ENCODE peak calls at places on chromosomes 3 and 15, in seven cellular contexts. H is breast epithelium, W is stomach, I is endothelial cell of umbilical vein, C is HCT116, J is transverse colon, E is spleen. L is an unnamed sample.

GRCh38 chr15:50519740-50520425 is 26.6 kb downstream of the USP50 start:
- DNase-seq in H (no peak), W (no peak), I (no peak), C (no peak), J (no peak), E (no peak), L (no peak)

GRCh38 chr15:101474233-101474632 is 15.3 kb downstream of the PCSK6 start:
- DNase-seq in H (no peak), W (no peak), I (no peak), C (no peak), J (no peak), E (no peak), L (no peak)

GRCh38 chr15:32898991-32899613 is 181.3 kb downstream of the GREM1 start:
- DNase-seq in H (no peak), W (no peak), I (no peak), C (no peak), J (peak), E (peak), L (no peak)

GRCh38 chr3:141894524-141895176 is 18.2 kb downstream of the ATP1B3 start:
- DNase-seq in H (no peak), W (no peak), I (peak), C (peak), J (no peak), E (no peak), L (no peak)

GRCh38 chr3:117921908-117922456 is 1112.7 kb downstream of the IGSF11 start:
- DNase-seq in H (no peak), W (no peak), I (no peak), C (no peak), J (no peak), E (no peak), L (no peak)

GRCh38 chr3:14279706-14280061 is 101.1 kb downstream of the LSM3 start:
- DNase-seq in H (no peak), W (no peak), I (no peak), C (no peak), J (no peak), E (no peak), L (no peak)

GRCh38 chr15:78220713-78221112 is 13.7 kb downstream of the ACSBG1 start:
- DNase-seq in H (no peak), W (no peak), I (no peak), C (no peak), J (no peak), E (no peak), L (no peak)

GRCh38 chr15:44811347-44811746 is 75.0 kb downstream of the TRIM69 start:
- DNase-seq in H (no peak), W (no peak), I (no peak), C (peak), J (peak), E (no peak), L (no peak)

GRCh38 chr15:86016750-86017149 is 62.9 kb upstream of the AGBL1 start:
- DNase-seq in H (no peak), W (no peak), I (no peak), C (no peak), J (no peak), E (no peak), L (no peak)

GRCh38 chr3:117114517-117115265 is 405.1 kb downstream of the TUSC7 start:
- DNase-seq in H (no peak), W (no peak), I (no peak), C (no peak), J (no peak), E (no peak), L (no peak)

GRCh38 chr3:94561094-94561493 is 498.2 kb downstream of the NSUN3 start:
- DNase-seq in H (no peak), W (no peak), I (no peak), C (no peak), J (no peak), E (no peak), L (no peak)

GRCh38 chr3:107710851-107711250 is 188.1 kb downstream of the BBX start:
- DNase-seq in H (no peak), W (no peak), I (peak), C (peak), J (no peak), E (no peak), L (no peak)

GRCh38 chr3:127168271-127168670 is 24.7 kb upstream of the PRR23E start:
- DNase-seq in H (no peak), W (no peak), I (no peak), C (no peak), J (no peak), E (no peak), L (peak)

GRCh38 chr3:112132975-112133448 is at the start of gene GCSAM:
- DNase-seq in H (no peak), W (no peak), I (no peak), C (no peak), J (peak), E (peak), L (no peak)

GRCh38 chr3:177179281-177180067 is 17.8 kb downstream of the TBL1XR1 start:
- DNase-seq in H (no peak), W (no peak), I (no peak), C (no peak), J (no peak), E (no peak), L (no peak)

GRCh38 chr3:7520059-7520458 is 659.1 kb downstream of the GRM7 start:
- DNase-seq in H (no peak), W (no peak), I (no peak), C (no peak), J (no peak), E (no peak), L (no peak)

GRCh38 chr3:97720417-97720816 is 44.1 kb upstream of the ARL6 start:
- DNase-seq in H (no peak), W (no peak), I (no peak), C (no peak), J (no peak), E (no peak), L (no peak)

GRCh38 chr3:134879991-134880390 is 84.9 kb downstream of the EPHB1 start:
- DNase-seq in H (no peak), W (no peak), I (no peak), C (no peak), J (no peak), E (peak), L (no peak)

GRCh38 chr3:15205482-15205933 is 538 bp upstream of the CAPN7 start:
- DNase-seq in H (no peak), W (no peak), I (no peak), C (no peak), J (no peak), E (no peak), L (no peak)

GRCh38 chr3:42698216-42698910 is 4.2 kb downstream of the HHATL start:
- DNase-seq in H (peak), W (peak), I (no peak), C (no peak), J (no peak), E (no peak), L (no peak)

GRCh38 chr3:187870360-187871203 is 125.3 kb upstream of the BCL6 start:
- DNase-seq in H (no peak), W (no peak), I (no peak), C (no peak), J (no peak), E (no peak), L (no peak)

GRCh38 chr3:167913218-167913902 is 177.8 kb downstream of the SERPINI1 start:
- DNase-seq in H (no peak), W (no peak), I (no peak), C (peak), J (no peak), E (no peak), L (no peak)

GRCh38 chr3:156187146-156187769 is 66.9 kb downstream of the KCNAB1 start:
- DNase-seq in H (no peak), W (no peak), I (no peak), C (no peak), J (no peak), E (no peak), L (no peak)

GRCh38 chr3:10404377-10404776 is 83.5 kb upstream of the SEC13 start:
- DNase-seq in H (no peak), W (no peak), I (no peak), C (no peak), J (no peak), E (no peak), L (no peak)

GRCh38 chr15:38853608-38854007 is 289.0 kb upstream of the RASGRP1 start:
- DNase-seq in H (no peak), W (no peak), I (no peak), C (peak), J (no peak), E (no peak), L (no peak)

GRCh38 chr15:77402740-77403379 is 17.0 kb downstream of the PEAK1 start:
- DNase-seq in H (no peak), W (no peak), I (peak), C (no peak), J (no peak), E (no peak), L (no peak)

GRCh38 chr3:173092038-173092437 is 49.0 kb downstream of the SPATA16 start:
- DNase-seq in H (no peak), W (no peak), I (no peak), C (no peak), J (no peak), E (no peak), L (no peak)

GRCh38 chr3:173096140-173096539 is 44.9 kb downstream of the SPATA16 start:
- DNase-seq in H (no peak), W (no peak), I (no peak), C (no peak), J (no peak), E (no peak), L (no peak)

GRCh38 chr3:173098959-173099358 is 42.1 kb downstream of the SPATA16 start:
- DNase-seq in H (no peak), W (no peak), I (no peak), C (no peak), J (no peak), E (no peak), L (no peak)

GRCh38 chr3:173096994-173097785 is 43.8 kb downstream of the SPATA16 start:
- DNase-seq in H (no peak), W (no peak), I (no peak), C (peak), J (no peak), E (no peak), L (no peak)
- TF ChIP-seq CTCF in H (no peak), W (no peak), I (no peak), C (no peak), J (no peak), E (no peak), L (no peak)

GRCh38 chr3:48467110-48467454 is 20.5 kb downstream of the ATRIP start:
- DNase-seq in H (no peak), W (no peak), I (no peak), C (no peak), J (no peak), E (no peak), L (no peak)
- H3K4me3 ChIP-seq in H (peak), W (peak), I (peak), C (peak), J (no peak), E (peak), L (no peak)

GRCh38 chr15:56365075-56365711 is at the start of gene TEX9:
- DNase-seq in H (peak), W (peak), I (peak), C (peak), J (peak), E (peak), L (peak)
- TF ChIP-seq POLR2A in H (no peak), W (no peak), I (no peak), C (peak), J (peak), E (no peak), L (no peak)

GRCh38 chr3:52005571-52005986 is 9.9 kb upstream of the RPL29 start:
- DNase-seq in H (no peak), W (peak), I (peak), C (no peak), J (no peak), E (no peak), L (no peak)

GRCh38 chr3:52002768-52003167 is 7.1 kb upstream of the RPL29 start:
- DNase-seq in H (no peak), W (no peak), I (no peak), C (no peak), J (no peak), E (no peak), L (no peak)

GRCh38 chr3:52006017-52006819 is 10.5 kb upstream of the RPL29 start:
- DNase-seq in H (no peak), W (no peak), I (no peak), C (no peak), J (no peak), E (no peak), L (no peak)

GRCh38 chr3:52004906-52005395 is 9.3 kb upstream of the RPL29 start:
- DNase-seq in H (no peak), W (no peak), I (no peak), C (no peak), J (no peak), E (no peak), L (no peak)

GRCh38 chr3:52004158-52004787 is 8.6 kb upstream of the RPL29 start:
- DNase-seq in H (no peak), W (no peak), I (peak), C (no peak), J (no peak), E (no peak), L (no peak)
- TF ChIP-seq CTCF in H (no peak), W (no peak), I (peak), C (no peak), J (no peak), E (peak), L (no peak)

GRCh38 chr3:29281265-29282228 is 676 bp downstream of the RBMS3 start:
- DNase-seq in H (no peak), W (no peak), I (peak), C (no peak), J (no peak), E (no peak), L (peak)
- H3K4me3 ChIP-seq in H (peak), W (peak), I (peak), C (peak), J (peak), E (peak), L (peak)

DNA sequence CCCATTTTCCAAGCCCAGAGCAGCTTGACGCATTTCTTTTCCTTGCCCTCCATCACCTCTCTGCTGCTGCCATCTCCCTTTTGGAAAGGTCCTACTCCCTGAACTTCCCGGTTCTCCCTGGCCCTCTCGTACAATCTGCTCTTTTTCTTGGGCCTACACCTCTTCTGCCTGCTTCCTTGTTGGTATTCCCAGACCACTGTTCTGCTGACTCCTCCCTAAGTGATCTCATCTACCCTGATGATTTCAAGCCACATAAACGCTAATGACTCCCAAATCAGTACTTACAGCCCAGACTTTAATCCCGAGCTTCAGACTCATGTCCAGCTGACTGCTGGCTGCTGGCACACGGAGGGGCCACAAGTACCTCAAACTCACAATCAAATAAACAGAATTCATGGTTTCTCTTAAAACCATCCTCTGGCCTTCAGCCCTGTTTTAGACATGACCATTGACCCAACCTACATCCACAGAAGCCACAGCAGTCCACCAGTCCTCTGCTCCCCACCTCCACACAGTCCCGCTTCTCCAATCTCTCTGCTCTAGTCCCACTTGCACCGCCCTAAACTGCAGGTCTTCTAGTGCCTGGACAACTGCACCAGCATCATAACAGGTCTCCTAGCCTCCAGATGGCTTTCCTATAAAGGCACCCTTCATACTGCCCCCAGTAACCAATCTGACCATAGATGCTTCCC is 57.6 kb downstream of the AAGAB start:
- DNase-seq in H (no peak), W (no peak), I (peak), C (no peak), J (no peak), E (no peak), L (no peak)
- TF ChIP-seq POLR2A in H (no peak), W (no peak), I (no peak), C (no peak), J (no peak), E (no peak), L (no peak)

GRCh38 chr3:69082805-69083204 is 1.9 kb upstream of the ARL6IP5 start:
- DNase-seq in H (no peak), W (peak), I (peak), C (no peak), J (peak), E (no peak), L (no peak)

GRCh38 chr3:69080233-69080644 is at the start of gene UBA3:
- DNase-seq in H (peak), W (peak), I (peak), C (peak), J (peak), E (peak), L (peak)

GRCh38 chr3:69084326-69084667 is 440 bp upstream of the ARL6IP5 start:
- DNase-seq in H (no peak), W (peak), I (peak), C (no peak), J (no peak), E (no peak), L (no peak)

GRCh38 chr3:69081583-69082262 is 1.6 kb upstream of the UBA3 start:
- DNase-seq in H (no peak), W (no peak), I (peak), C (no peak), J (no peak), E (no peak), L (no peak)

GRCh38 chr3:69079269-69080159 is 651 bp downstream of the UBA3 start:
- DNase-seq in H (no peak), W (no peak), I (peak), C (no peak), J (no peak), E (peak), L (no peak)
- TF ChIP-seq CTCF in H (no peak), W (no peak), I (no peak), C (no peak), J (no peak), E (no peak), L (no peak)

GRCh38 chr3:101639280-101639963 is 37.5 kb downstream of the ZBTB11 start:
- DNase-seq in H (no peak), W (no peak), I (no peak), C (no peak), J (no peak), E (peak), L (no peak)
- H3K4me3 ChIP-seq in H (no peak), W (no peak), I (no peak), C (no peak), J (no peak), E (no peak), L (no peak)

GRCh38 chr3:194687638-194688206 is 2.0 kb downstream of the FAM43A start:
- DNase-seq in H (no peak), W (peak), I (no peak), C (no peak), J (peak), E (peak), L (peak)

GRCh38 chr3:194690501-194691372 is 5.1 kb downstream of the FAM43A start:
- DNase-seq in H (no peak), W (peak), I (peak), C (no peak), J (no peak), E (no peak), L (peak)

GRCh38 chr3:194688946-194689345 is 3.3 kb downstream of the FAM43A start:
- DNase-seq in H (no peak), W (peak), I (no peak), C (no peak), J (no peak), E (no peak), L (peak)

GRCh38 chr3:194688207-194688711 is 2.6 kb downstream of the FAM43A start:
- DNase-seq in H (no peak), W (peak), I (peak), C (no peak), J (peak), E (peak), L (peak)

GRCh38 chr3:194689493-194689901 is 3.8 kb downstream of the FAM43A start:
- DNase-seq in H (no peak), W (peak), I (peak), C (no peak), J (no peak), E (peak), L (no peak)
- TF ChIP-seq POLR2A in H (no peak), W (no peak), I (peak), C (no peak), J (no peak), E (peak), L (no peak)

GRCh38 chr3:29183346-29184087 is 97.4 kb upstream of the RBMS3 start:
- DNase-seq in H (no peak), W (no peak), I (no peak), C (no peak), J (no peak), E (no peak), L (no peak)
- TF ChIP-seq CTCF in H (no peak), W (no peak), I (no peak), C (no peak), J (no peak), E (no peak), L (no peak)

L was measured in lower leg skin.